ENCODE peak calls at places on chromosomes 2 and 18, in five cellular contexts. One of them, this sample, is unnamed.

GRCh38 chr18:9574473-9575115 is 39.8 kb downstream of the PPP4R1 start:
- DNase-seq in activated CD8-positive, alpha-beta memory T cell treated with anti-CD3 and anti-CD28 coated beads for 4 hours: no peak
- DNase-seq in mammary epithelial cell: no peak
- DNase-seq in stimulated activated CD4-positive, alpha-beta T cell treated with anti-CD3 and anti-CD28 coated beads, Interleukin-15, amount 100 ng/mL, for 1 hour: no peak
- DNase-seq in progenitor cell of endocrine pancreas: no peak
- DNase-seq in this sample: no peak

GRCh38 chr2:158518083-158518482 is 61.3 kb downstream of the PKP4 start:
- DNase-seq in activated CD8-positive, alpha-beta memory T cell treated with anti-CD3 and anti-CD28 coated beads for 4 hours: no peak
- DNase-seq in mammary epithelial cell: no peak
- DNase-seq in stimulated activated CD4-positive, alpha-beta T cell treated with anti-CD3 and anti-CD28 coated beads, Interleukin-15, amount 100 ng/mL, for 1 hour: no peak
- DNase-seq in progenitor cell of endocrine pancreas: no peak
- DNase-seq in this sample: no peak

GRCh38 chr2:162086904-162087303 is 12.9 kb upstream of the DPP4 start:
- DNase-seq in activated CD8-positive, alpha-beta memory T cell treated with anti-CD3 and anti-CD28 coated beads for 4 hours: no peak
- DNase-seq in mammary epithelial cell: peak
- DNase-seq in stimulated activated CD4-positive, alpha-beta T cell treated with anti-CD3 and anti-CD28 coated beads, Interleukin-15, amount 100 ng/mL, for 1 hour: no peak
- DNase-seq in progenitor cell of endocrine pancreas: no peak
- DNase-seq in this sample: no peak

GRCh38 chr2:109487237-109487869 is 126.4 kb downstream of the SEPTIN10 start:
- DNase-seq in activated CD8-positive, alpha-beta memory T cell treated with anti-CD3 and anti-CD28 coated beads for 4 hours: no peak
- DNase-seq in mammary epithelial cell: no peak
- DNase-seq in stimulated activated CD4-positive, alpha-beta T cell treated with anti-CD3 and anti-CD28 coated beads, Interleukin-15, amount 100 ng/mL, for 1 hour: no peak
- DNase-seq in progenitor cell of endocrine pancreas: no peak
- DNase-seq in this sample: peak

GRCh38 chr2:174682578-174683391 is 81.5 kb downstream of the CHRNA1 start:
- DNase-seq in activated CD8-positive, alpha-beta memory T cell treated with anti-CD3 and anti-CD28 coated beads for 4 hours: no peak
- DNase-seq in mammary epithelial cell: no peak
- DNase-seq in stimulated activated CD4-positive, alpha-beta T cell treated with anti-CD3 and anti-CD28 coated beads, Interleukin-15, amount 100 ng/mL, for 1 hour: peak
- DNase-seq in progenitor cell of endocrine pancreas: peak
- DNase-seq in this sample: no peak

GRCh38 chr2:8309131-8309530 is 372.7 kb upstream of the ID2 start:
- DNase-seq in activated CD8-positive, alpha-beta memory T cell treated with anti-CD3 and anti-CD28 coated beads for 4 hours: no peak
- DNase-seq in mammary epithelial cell: no peak
- DNase-seq in stimulated activated CD4-positive, alpha-beta T cell treated with anti-CD3 and anti-CD28 coated beads, Interleukin-15, amount 100 ng/mL, for 1 hour: no peak
- DNase-seq in progenitor cell of endocrine pancreas: no peak
- DNase-seq in this sample: no peak

GRCh38 chr2:56248965-56249742 is 65.4 kb downstream of the CCDC85A start:
- DNase-seq in activated CD8-positive, alpha-beta memory T cell treated with anti-CD3 and anti-CD28 coated beads for 4 hours: no peak
- DNase-seq in mammary epithelial cell: no peak
- DNase-seq in stimulated activated CD4-positive, alpha-beta T cell treated with anti-CD3 and anti-CD28 coated beads, Interleukin-15, amount 100 ng/mL, for 1 hour: no peak
- DNase-seq in progenitor cell of endocrine pancreas: no peak
- DNase-seq in this sample: no peak

GRCh38 chr2:234989183-234989701 is 37.4 kb downstream of the SH3BP4 start:
- DNase-seq in activated CD8-positive, alpha-beta memory T cell treated with anti-CD3 and anti-CD28 coated beads for 4 hours: no peak
- DNase-seq in mammary epithelial cell: peak
- DNase-seq in stimulated activated CD4-positive, alpha-beta T cell treated with anti-CD3 and anti-CD28 coated beads, Interleukin-15, amount 100 ng/mL, for 1 hour: no peak
- DNase-seq in progenitor cell of endocrine pancreas: no peak
- DNase-seq in this sample: no peak

GRCh38 chr2:122451040-122451439 is 695.6 kb downstream of the TSN start:
- DNase-seq in activated CD8-positive, alpha-beta memory T cell treated with anti-CD3 and anti-CD28 coated beads for 4 hours: no peak
- DNase-seq in mammary epithelial cell: peak
- DNase-seq in stimulated activated CD4-positive, alpha-beta T cell treated with anti-CD3 and anti-CD28 coated beads, Interleukin-15, amount 100 ng/mL, for 1 hour: no peak
- DNase-seq in progenitor cell of endocrine pancreas: no peak
- DNase-seq in this sample: no peak

GRCh38 chr2:134738150-134738865 is 19.5 kb upstream of the TMEM163 start:
- DNase-seq in activated CD8-positive, alpha-beta memory T cell treated with anti-CD3 and anti-CD28 coated beads for 4 hours: no peak
- DNase-seq in mammary epithelial cell: no peak
- DNase-seq in stimulated activated CD4-positive, alpha-beta T cell treated with anti-CD3 and anti-CD28 coated beads, Interleukin-15, amount 100 ng/mL, for 1 hour: no peak
- DNase-seq in progenitor cell of endocrine pancreas: no peak
- DNase-seq in this sample: no peak

GRCh38 chr2:171985076-171985475 is 14.7 kb upstream of the METAP1D start:
- DNase-seq in activated CD8-positive, alpha-beta memory T cell treated with anti-CD3 and anti-CD28 coated beads for 4 hours: no peak
- DNase-seq in mammary epithelial cell: no peak
- DNase-seq in stimulated activated CD4-positive, alpha-beta T cell treated with anti-CD3 and anti-CD28 coated beads, Interleukin-15, amount 100 ng/mL, for 1 hour: no peak
- DNase-seq in progenitor cell of endocrine pancreas: no peak
- DNase-seq in this sample: no peak

GRCh38 chr2:239407112-239407511 is 6.3 kb upstream of the HDAC4 start:
- DNase-seq in activated CD8-positive, alpha-beta memory T cell treated with anti-CD3 and anti-CD28 coated beads for 4 hours: no peak
- DNase-seq in mammary epithelial cell: no peak
- DNase-seq in stimulated activated CD4-positive, alpha-beta T cell treated with anti-CD3 and anti-CD28 coated beads, Interleukin-15, amount 100 ng/mL, for 1 hour: no peak
- DNase-seq in progenitor cell of endocrine pancreas: no peak
- DNase-seq in this sample: no peak

GRCh38 chr18:10409041-10409440 is 45.4 kb upstream of the APCDD1 start:
- DNase-seq in activated CD8-positive, alpha-beta memory T cell treated with anti-CD3 and anti-CD28 coated beads for 4 hours: no peak
- DNase-seq in mammary epithelial cell: no peak
- DNase-seq in stimulated activated CD4-positive, alpha-beta T cell treated with anti-CD3 and anti-CD28 coated beads, Interleukin-15, amount 100 ng/mL, for 1 hour: no peak
- DNase-seq in progenitor cell of endocrine pancreas: no peak
- DNase-seq in this sample: no peak

GRCh38 chr2:241673797-241674725 is 12.6 kb downstream of the DTYMK start:
- DNase-seq in activated CD8-positive, alpha-beta memory T cell treated with anti-CD3 and anti-CD28 coated beads for 4 hours: no peak
- DNase-seq in mammary epithelial cell: no peak
- DNase-seq in stimulated activated CD4-positive, alpha-beta T cell treated with anti-CD3 and anti-CD28 coated beads, Interleukin-15, amount 100 ng/mL, for 1 hour: no peak
- DNase-seq in progenitor cell of endocrine pancreas: no peak
- DNase-seq in this sample: peak

GRCh38 chr2:47890711-47891368 is 15.5 kb downstream of the FBXO11 start:
- DNase-seq in activated CD8-positive, alpha-beta memory T cell treated with anti-CD3 and anti-CD28 coated beads for 4 hours: no peak
- DNase-seq in mammary epithelial cell: no peak
- DNase-seq in stimulated activated CD4-positive, alpha-beta T cell treated with anti-CD3 and anti-CD28 coated beads, Interleukin-15, amount 100 ng/mL, for 1 hour: no peak
- DNase-seq in progenitor cell of endocrine pancreas: no peak
- DNase-seq in this sample: no peak

GRCh38 chr2:73063909-73064875 is 7.3 kb downstream of the SFXN5 start:
- DNase-seq in activated CD8-positive, alpha-beta memory T cell treated with anti-CD3 and anti-CD28 coated beads for 4 hours: no peak
- DNase-seq in mammary epithelial cell: peak
- DNase-seq in stimulated activated CD4-positive, alpha-beta T cell treated with anti-CD3 and anti-CD28 coated beads, Interleukin-15, amount 100 ng/mL, for 1 hour: no peak
- DNase-seq in progenitor cell of endocrine pancreas: no peak
- DNase-seq in this sample: no peak

GRCh38 chr18:934518-935123 is 29.9 kb downstream of the ADCYAP1 start:
- DNase-seq in activated CD8-positive, alpha-beta memory T cell treated with anti-CD3 and anti-CD28 coated beads for 4 hours: no peak
- DNase-seq in mammary epithelial cell: no peak
- DNase-seq in stimulated activated CD4-positive, alpha-beta T cell treated with anti-CD3 and anti-CD28 coated beads, Interleukin-15, amount 100 ng/mL, for 1 hour: no peak
- DNase-seq in progenitor cell of endocrine pancreas: no peak
- DNase-seq in this sample: no peak

GRCh38 chr2:120647487-120647886 is 88.2 kb upstream of the GLI2 start:
- DNase-seq in activated CD8-positive, alpha-beta memory T cell treated with anti-CD3 and anti-CD28 coated beads for 4 hours: no peak
- DNase-seq in mammary epithelial cell: peak
- DNase-seq in stimulated activated CD4-positive, alpha-beta T cell treated with anti-CD3 and anti-CD28 coated beads, Interleukin-15, amount 100 ng/mL, for 1 hour: no peak
- DNase-seq in progenitor cell of endocrine pancreas: no peak
- DNase-seq in this sample: no peak

GRCh38 chr2:28300489-28300888 is 92.2 kb upstream of the FOSL2 start:
- DNase-seq in activated CD8-positive, alpha-beta memory T cell treated with anti-CD3 and anti-CD28 coated beads for 4 hours: no peak
- DNase-seq in mammary epithelial cell: no peak
- DNase-seq in stimulated activated CD4-positive, alpha-beta T cell treated with anti-CD3 and anti-CD28 coated beads, Interleukin-15, amount 100 ng/mL, for 1 hour: no peak
- DNase-seq in progenitor cell of endocrine pancreas: no peak
- DNase-seq in this sample: no peak

GRCh38 chr2:101121174-101121573 is 30.0 kb downstream of the TBC1D8 start:
- DNase-seq in activated CD8-positive, alpha-beta memory T cell treated with anti-CD3 and anti-CD28 coated beads for 4 hours: no peak
- DNase-seq in mammary epithelial cell: no peak
- DNase-seq in stimulated activated CD4-positive, alpha-beta T cell treated with anti-CD3 and anti-CD28 coated beads, Interleukin-15, amount 100 ng/mL, for 1 hour: no peak
- DNase-seq in progenitor cell of endocrine pancreas: no peak
- DNase-seq in this sample: no peak

GRCh38 chr2:16126141-16126968 is 186.0 kb downstream of the MYCN start:
- DNase-seq in activated CD8-positive, alpha-beta memory T cell treated with anti-CD3 and anti-CD28 coated beads for 4 hours: no peak
- DNase-seq in mammary epithelial cell: peak
- DNase-seq in stimulated activated CD4-positive, alpha-beta T cell treated with anti-CD3 and anti-CD28 coated beads, Interleukin-15, amount 100 ng/mL, for 1 hour: no peak
- DNase-seq in progenitor cell of endocrine pancreas: no peak
- DNase-seq in this sample: no peak

GRCh38 chr2:144520718-144521487 is 984 bp upstream of the ZEB2 start:
- DNase-seq in activated CD8-positive, alpha-beta memory T cell treated with anti-CD3 and anti-CD28 coated beads for 4 hours: no peak
- DNase-seq in mammary epithelial cell: no peak
- DNase-seq in stimulated activated CD4-positive, alpha-beta T cell treated with anti-CD3 and anti-CD28 coated beads, Interleukin-15, amount 100 ng/mL, for 1 hour: no peak
- DNase-seq in progenitor cell of endocrine pancreas: no peak
- DNase-seq in this sample: no peak

GRCh38 chr2:59737313-59737712 is 816.1 kb downstream of the BCL11A start:
- DNase-seq in activated CD8-positive, alpha-beta memory T cell treated with anti-CD3 and anti-CD28 coated beads for 4 hours: no peak
- DNase-seq in mammary epithelial cell: no peak
- DNase-seq in stimulated activated CD4-positive, alpha-beta T cell treated with anti-CD3 and anti-CD28 coated beads, Interleukin-15, amount 100 ng/mL, for 1 hour: no peak
- DNase-seq in progenitor cell of endocrine pancreas: no peak
- DNase-seq in this sample: no peak

GRCh38 chr2:28185881-28186280 is 206.8 kb upstream of the FOSL2 start:
- DNase-seq in activated CD8-positive, alpha-beta memory T cell treated with anti-CD3 and anti-CD28 coated beads for 4 hours: no peak
- DNase-seq in mammary epithelial cell: peak
- DNase-seq in stimulated activated CD4-positive, alpha-beta T cell treated with anti-CD3 and anti-CD28 coated beads, Interleukin-15, amount 100 ng/mL, for 1 hour: no peak
- DNase-seq in progenitor cell of endocrine pancreas: no peak
- DNase-seq in this sample: no peak

GRCh38 chr2:124959582-124959981 is 934.5 kb downstream of the CNTNAP5 start:
- DNase-seq in activated CD8-positive, alpha-beta memory T cell treated with anti-CD3 and anti-CD28 coated beads for 4 hours: no peak
- DNase-seq in mammary epithelial cell: no peak
- DNase-seq in stimulated activated CD4-positive, alpha-beta T cell treated with anti-CD3 and anti-CD28 coated beads, Interleukin-15, amount 100 ng/mL, for 1 hour: no peak
- DNase-seq in progenitor cell of endocrine pancreas: no peak
- DNase-seq in this sample: no peak

GRCh38 chr2:130729311-130730299 is 735 bp downstream of the GPR148 start:
- DNase-seq in activated CD8-positive, alpha-beta memory T cell treated with anti-CD3 and anti-CD28 coated beads for 4 hours: no peak
- DNase-seq in mammary epithelial cell: no peak
- DNase-seq in stimulated activated CD4-positive, alpha-beta T cell treated with anti-CD3 and anti-CD28 coated beads, Interleukin-15, amount 100 ng/mL, for 1 hour: no peak
- DNase-seq in progenitor cell of endocrine pancreas: no peak
- DNase-seq in this sample: no peak

GRCh38 chr2:127067620-127068350 is 39.2 kb downstream of the BIN1 start:
- DNase-seq in activated CD8-positive, alpha-beta memory T cell treated with anti-CD3 and anti-CD28 coated beads for 4 hours: peak
- DNase-seq in mammary epithelial cell: peak
- DNase-seq in stimulated activated CD4-positive, alpha-beta T cell treated with anti-CD3 and anti-CD28 coated beads, Interleukin-15, amount 100 ng/mL, for 1 hour: peak
- DNase-seq in progenitor cell of endocrine pancreas: peak
- DNase-seq in this sample: peak

GRCh38 chr2:112724611-112725525 is 4.0 kb downstream of the NT5DC4 start:
- DNase-seq in activated CD8-positive, alpha-beta memory T cell treated with anti-CD3 and anti-CD28 coated beads for 4 hours: no peak
- DNase-seq in mammary epithelial cell: no peak
- DNase-seq in stimulated activated CD4-positive, alpha-beta T cell treated with anti-CD3 and anti-CD28 coated beads, Interleukin-15, amount 100 ng/mL, for 1 hour: no peak
- DNase-seq in progenitor cell of endocrine pancreas: no peak
- DNase-seq in this sample: peak

GRCh38 chr2:174835797-174836255 is 71.6 kb upstream of the CHRNA1 start:
- DNase-seq in activated CD8-positive, alpha-beta memory T cell treated with anti-CD3 and anti-CD28 coated beads for 4 hours: no peak
- DNase-seq in mammary epithelial cell: peak
- DNase-seq in stimulated activated CD4-positive, alpha-beta T cell treated with anti-CD3 and anti-CD28 coated beads, Interleukin-15, amount 100 ng/mL, for 1 hour: peak
- DNase-seq in progenitor cell of endocrine pancreas: no peak
- DNase-seq in this sample: no peak

GRCh38 chr2:26740890-26741302 is 23.2 kb upstream of the SLC35F6 start:
- DNase-seq in activated CD8-positive, alpha-beta memory T cell treated with anti-CD3 and anti-CD28 coated beads for 4 hours: no peak
- DNase-seq in mammary epithelial cell: no peak
- DNase-seq in stimulated activated CD4-positive, alpha-beta T cell treated with anti-CD3 and anti-CD28 coated beads, Interleukin-15, amount 100 ng/mL, for 1 hour: no peak
- DNase-seq in progenitor cell of endocrine pancreas: no peak
- DNase-seq in this sample: no peak

GRCh38 chr18:58861853-58862252 is 2.8 kb upstream of the ZNF532 start:
- DNase-seq in activated CD8-positive, alpha-beta memory T cell treated with anti-CD3 and anti-CD28 coated beads for 4 hours: no peak
- DNase-seq in mammary epithelial cell: no peak
- DNase-seq in stimulated activated CD4-positive, alpha-beta T cell treated with anti-CD3 and anti-CD28 coated beads, Interleukin-15, amount 100 ng/mL, for 1 hour: no peak
- DNase-seq in progenitor cell of endocrine pancreas: no peak
- DNase-seq in this sample: no peak

GRCh38 chr2:85438291-85439110 is 20.0 kb downstream of the SH2D6 start:
- DNase-seq in activated CD8-positive, alpha-beta memory T cell treated with anti-CD3 and anti-CD28 coated beads for 4 hours: no peak
- DNase-seq in mammary epithelial cell: no peak
- DNase-seq in stimulated activated CD4-positive, alpha-beta T cell treated with anti-CD3 and anti-CD28 coated beads, Interleukin-15, amount 100 ng/mL, for 1 hour: no peak
- DNase-seq in progenitor cell of endocrine pancreas: no peak
- DNase-seq in this sample: peak

GRCh38 chr2:149745396-149745925 is 157.9 kb upstream of the MMADHC start:
- DNase-seq in activated CD8-positive, alpha-beta memory T cell treated with anti-CD3 and anti-CD28 coated beads for 4 hours: no peak
- DNase-seq in mammary epithelial cell: no peak
- DNase-seq in stimulated activated CD4-positive, alpha-beta T cell treated with anti-CD3 and anti-CD28 coated beads, Interleukin-15, amount 100 ng/mL, for 1 hour: no peak
- DNase-seq in progenitor cell of endocrine pancreas: no peak
- DNase-seq in this sample: no peak

GRCh38 chr2:126658910-126659613 is 3.1 kb downstream of the GYPC start:
- DNase-seq in activated CD8-positive, alpha-beta memory T cell treated with anti-CD3 and anti-CD28 coated beads for 4 hours: no peak
- DNase-seq in mammary epithelial cell: no peak
- DNase-seq in stimulated activated CD4-positive, alpha-beta T cell treated with anti-CD3 and anti-CD28 coated beads, Interleukin-15, amount 100 ng/mL, for 1 hour: no peak
- DNase-seq in progenitor cell of endocrine pancreas: no peak
- DNase-seq in this sample: no peak

GRCh38 chr2:118607663-118608062 is 239.8 kb downstream of the EN1 start:
- DNase-seq in activated CD8-positive, alpha-beta memory T cell treated with anti-CD3 and anti-CD28 coated beads for 4 hours: no peak
- DNase-seq in mammary epithelial cell: no peak
- DNase-seq in stimulated activated CD4-positive, alpha-beta T cell treated with anti-CD3 and anti-CD28 coated beads, Interleukin-15, amount 100 ng/mL, for 1 hour: no peak
- DNase-seq in progenitor cell of endocrine pancreas: no peak
- DNase-seq in this sample: no peak

GRCh38 chr2:108640731-108641130 is 78.6 kb upstream of the RANBP2 start:
- DNase-seq in activated CD8-positive, alpha-beta memory T cell treated with anti-CD3 and anti-CD28 coated beads for 4 hours: no peak
- DNase-seq in mammary epithelial cell: peak
- DNase-seq in stimulated activated CD4-positive, alpha-beta T cell treated with anti-CD3 and anti-CD28 coated beads, Interleukin-15, amount 100 ng/mL, for 1 hour: no peak
- DNase-seq in progenitor cell of endocrine pancreas: no peak
- DNase-seq in this sample: no peak

GRCh38 chr2:28664120-28664842 is 87.3 kb upstream of the PPP1CB start:
- DNase-seq in activated CD8-positive, alpha-beta memory T cell treated with anti-CD3 and anti-CD28 coated beads for 4 hours: no peak
- DNase-seq in mammary epithelial cell: no peak
- DNase-seq in stimulated activated CD4-positive, alpha-beta T cell treated with anti-CD3 and anti-CD28 coated beads, Interleukin-15, amount 100 ng/mL, for 1 hour: no peak
- DNase-seq in progenitor cell of endocrine pancreas: no peak
- DNase-seq in this sample: no peak

GRCh38 chr2:86336350-86337234 is 834 bp downstream of the REEP1 start:
- DNase-seq in activated CD8-positive, alpha-beta memory T cell treated with anti-CD3 and anti-CD28 coated beads for 4 hours: no peak
- DNase-seq in mammary epithelial cell: no peak
- DNase-seq in stimulated activated CD4-positive, alpha-beta T cell treated with anti-CD3 and anti-CD28 coated beads, Interleukin-15, amount 100 ng/mL, for 1 hour: no peak
- DNase-seq in progenitor cell of endocrine pancreas: peak
- DNase-seq in this sample: peak

This sample was measured in 8988T.